ENCODE peak calls at places on chromosome 5, in six cellular contexts. P is GM12891, K is K562, L is HepG2, Z is GM12878, U is H1. Q is an unnamed sample.

GRCh38 chr5:136080483-136081180 is 51.8 kb downstream of the TGFBI start:
- DNase-seq in P (peak), K (peak), L (no peak), Z (peak), U (peak), Q (peak)

GRCh38 chr5:125348221-125348692 is 601.8 kb upstream of the ZNF608 start:
- DNase-seq in P (no peak), K (no peak), L (no peak), Z (no peak), U (no peak), Q (no peak)

GRCh38 chr5:112647428-112647827 is 90.3 kb upstream of the APC start:
- DNase-seq in P (no peak), K (no peak), L (no peak), Z (no peak), U (peak), Q (no peak)

GRCh38 chr5:83177803-83178202 is 100.5 kb downstream of the XRCC4 start:
- DNase-seq in P (no peak), K (no peak), L (no peak), Z (no peak), U (no peak), Q (no peak)

GRCh38 chr5:14242871-14243383 is 99.8 kb downstream of the TRIO start:
- DNase-seq in P (no peak), K (no peak), L (no peak), Z (no peak), U (no peak), Q (no peak)

GRCh38 chr5:39019231-39019630 is 55.0 kb downstream of the RICTOR start:
- DNase-seq in P (no peak), K (no peak), L (no peak), Z (no peak), U (no peak), Q (no peak)

GRCh38 chr5:79357401-79357800 is 121.5 kb downstream of the JMY start:
- DNase-seq in P (no peak), K (no peak), L (no peak), Z (no peak), U (no peak), Q (no peak)

GRCh38 chr5:96083361-96083881 is 121.8 kb upstream of the ELL2 start:
- DNase-seq in P (no peak), K (no peak), L (no peak), Z (no peak), U (no peak), Q (no peak)

GRCh38 chr5:19241690-19242089 is 746.3 kb downstream of the CDH18 start:
- DNase-seq in P (no peak), K (no peak), L (no peak), Z (no peak), U (no peak), Q (no peak)

GRCh38 chr5:72394688-72395087 is 74.5 kb downstream of the PTCD2 start:
- DNase-seq in P (no peak), K (no peak), L (no peak), Z (no peak), U (no peak), Q (no peak)

GRCh38 chr5:170522211-170523128 is 18.6 kb downstream of the KCNIP1 start:
- DNase-seq in P (no peak), K (no peak), L (no peak), Z (no peak), U (no peak), Q (no peak)

GRCh38 chr5:36305571-36306326 is 4.0 kb upstream of the RANBP3L start:
- DNase-seq in P (peak), K (no peak), L (peak), Z (no peak), U (no peak), Q (no peak)

GRCh38 chr5:2710910-2711309 is 40.6 kb downstream of the IRX2 start:
- DNase-seq in P (no peak), K (peak), L (no peak), Z (no peak), U (no peak), Q (no peak)

GRCh38 chr5:32138839-32139493 is 35.2 kb downstream of the GOLPH3 start:
- DNase-seq in P (no peak), K (no peak), L (no peak), Z (no peak), U (no peak), Q (no peak)

GRCh38 chr5:59786271-59786805 is 107.2 kb downstream of the PDE4D start:
- DNase-seq in P (no peak), K (no peak), L (no peak), Z (no peak), U (no peak), Q (no peak)

GRCh38 chr5:173815571-173815970 is 72.6 kb upstream of the CPEB4 start:
- DNase-seq in P (no peak), K (no peak), L (no peak), Z (no peak), U (no peak), Q (no peak)

GRCh38 chr5:135052511-135053145 is 18.6 kb upstream of the PITX1 start:
- DNase-seq in P (no peak), K (no peak), L (no peak), Z (no peak), U (no peak), Q (no peak)
- TF ChIP-seq POLR2A in P (no peak), K (no peak), L (no peak), Z (no peak), U (no peak), Q (no peak)

GRCh38 chr5:67547682-67548081 is 351.1 kb upstream of the CD180 start:
- DNase-seq in P (no peak), K (no peak), L (no peak), Z (no peak), U (no peak), Q (no peak)
- TF ChIP-seq TAF1 in P (no peak), K (no peak), L (no peak), Z (no peak), U (no peak), Q (no peak)

DNA sequence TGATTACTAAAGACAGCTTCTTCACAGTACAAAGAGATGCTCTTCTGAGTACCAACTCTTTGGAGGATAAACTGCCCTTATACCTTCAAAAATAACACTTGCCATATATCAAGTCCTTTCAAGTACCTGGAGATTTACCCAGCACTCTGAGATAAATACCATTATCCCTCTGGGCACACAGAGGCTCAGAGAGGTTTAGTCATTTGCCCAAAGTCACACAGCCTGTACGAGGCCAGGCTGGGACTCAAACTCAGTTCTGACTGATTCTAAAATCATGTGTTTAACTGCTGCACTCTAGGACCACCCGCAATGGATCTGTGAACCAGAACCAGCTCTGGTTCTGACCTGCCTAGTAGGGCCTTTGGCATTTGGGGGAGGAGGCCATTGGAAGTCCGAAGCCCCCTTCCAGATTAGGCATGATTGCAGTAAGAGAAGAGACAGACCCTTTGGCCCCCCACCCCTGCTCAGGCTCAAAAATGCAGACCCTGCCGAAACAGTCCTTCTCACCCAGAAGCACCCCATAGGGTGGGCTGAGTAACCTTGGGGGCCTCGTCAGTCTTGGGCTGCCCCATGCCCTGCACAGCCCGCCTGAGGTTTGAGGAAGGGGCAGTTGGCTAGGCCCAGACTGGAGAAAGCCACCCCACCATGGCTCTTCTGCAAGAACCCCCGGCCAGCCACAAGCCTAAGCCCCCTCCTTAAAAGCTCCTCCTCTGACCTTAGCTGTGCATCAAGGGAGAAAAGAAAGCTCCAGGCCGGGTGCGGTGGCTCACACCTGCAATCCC is 32.8 kb upstream of the IL17B start:
- DNase-seq in P (no peak), K (no peak), L (no peak), Z (no peak), U (no peak), Q (no peak)
- TF ChIP-seq POLR2AphosphoS5 in P (no peak), K (no peak), L (no peak), Z (no peak), U (no peak), Q (no peak)

DNA sequence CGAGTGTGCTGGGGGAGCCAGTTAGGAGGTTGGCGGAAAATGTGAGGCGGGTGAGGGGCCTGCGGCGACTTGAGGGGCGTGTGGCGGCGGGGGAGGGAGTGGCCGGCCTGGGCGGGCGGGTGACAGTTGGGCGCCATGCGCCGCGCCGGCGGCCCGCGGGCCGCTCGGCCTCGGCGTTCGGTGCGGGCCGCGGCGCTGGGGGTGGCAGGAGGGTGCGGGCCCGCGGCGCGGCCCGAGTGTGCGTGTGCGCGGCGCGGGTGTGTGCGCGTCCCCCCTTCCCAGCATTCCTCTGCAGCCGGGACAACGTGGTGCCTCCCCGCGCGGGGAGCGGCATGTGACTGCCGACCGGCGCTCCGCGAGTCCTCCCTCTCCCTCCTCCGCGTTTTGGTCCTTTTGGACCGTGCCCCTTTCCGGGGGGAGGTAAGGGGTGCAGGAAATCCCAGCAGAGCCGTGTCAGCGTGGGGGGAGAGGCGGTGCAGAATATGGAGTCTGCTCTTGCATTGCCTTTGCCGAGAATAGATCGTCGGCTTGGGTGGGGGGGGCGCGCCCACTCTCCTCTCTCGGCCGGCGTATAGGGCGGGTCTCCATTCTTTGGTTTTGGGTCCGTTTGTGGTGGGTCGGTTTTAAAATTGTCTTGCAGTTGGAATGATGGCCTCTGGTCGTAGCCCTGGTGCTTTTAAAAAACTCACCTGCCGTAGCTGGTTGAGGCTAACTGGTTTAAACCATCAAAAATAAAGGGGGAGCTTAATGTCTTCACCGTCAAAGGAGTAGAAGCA is 1.9 kb downstream of the LARP1 start:
- DNase-seq in P (no peak), K (peak), L (no peak), Z (no peak), U (no peak), Q (no peak)
- TF ChIP-seq POLR2A in P (peak), K (no peak), L (no peak), Z (peak), U (peak), Q (peak)

DNA sequence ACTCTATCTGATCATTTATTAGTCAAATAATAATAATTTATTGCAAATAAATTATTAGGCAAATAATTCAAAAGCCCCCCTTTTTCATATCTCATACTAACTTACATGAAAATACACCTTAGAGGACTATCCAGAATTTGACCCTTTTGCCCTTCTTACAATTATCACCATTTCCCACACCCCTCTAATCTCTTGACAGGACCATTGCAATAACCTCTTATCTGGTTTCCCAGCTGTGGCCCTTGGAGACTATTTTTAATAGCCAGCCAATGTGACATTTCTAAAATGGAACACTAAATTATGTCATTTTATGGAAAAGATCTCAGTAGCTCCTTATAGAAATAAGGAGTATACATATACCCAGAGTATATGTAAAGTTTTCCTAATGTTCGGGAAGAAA is 588.4 kb upstream of the COX7C start:
- DNase-seq in P (no peak), K (no peak), L (no peak), Z (no peak), U (no peak), Q (no peak)
- TF ChIP-seq TAF1 in P (no peak), K (no peak), L (no peak), Z (no peak), U (no peak), Q (no peak)

GRCh38 chr5:141604318-141604717 is 14.5 kb downstream of the DIAPH1 start:
- DNase-seq in P (no peak), K (peak), L (peak), Z (no peak), U (no peak), Q (no peak)
- TF ChIP-seq POLR2AphosphoS5 in P (no peak), K (peak), L (no peak), Z (no peak), U (no peak), Q (no peak)

GRCh38 chr5:101678494-101679193 is 617.4 kb downstream of the SLCO4C1 start:
- DNase-seq in P (no peak), K (peak), L (peak), Z (peak), U (peak), Q (no peak)
- TF ChIP-seq POLR2A in P (no peak), K (no peak), L (no peak), Z (no peak), U (no peak), Q (no peak)

Q was measured in GM12892.